ENCODE peak calls at places on chromosomes 2 and 18, in ten cellular contexts. M, A, O, U, V, G, H, I, L and R are unnamed samples. For H3K9me2, the result is how much of the 10 kb centered on the place peaks cover.

GRCh38 chr2:43082878-43083261 is 143.5 kb downstream of the ZFP36L2 start:
- DNase-seq in M (no peak), A (no peak), O (no peak), U (no peak), V (no peak), G (no peak), H (no peak), I (no peak), L (no peak), R (no peak)

GRCh38 chr2:181070119-181070833 is 89.9 kb downstream of the UBE2E3 start:
- DNase-seq in M (no peak), A (no peak), O (peak), U (peak), V (no peak), G (peak), H (peak), I (peak), L (no peak), R (no peak)

GRCh38 chr18:76387608-76388007 is 107.4 kb downstream of the ZNF516 start:
- DNase-seq in M (no peak), A (no peak), O (no peak), U (no peak), V (no peak), G (no peak), H (no peak), I (no peak), L (no peak), R (no peak)

GRCh38 chr2:143716527-143716926 is 587.3 kb downstream of the ARHGAP15 start:
- DNase-seq in M (no peak), A (no peak), O (no peak), U (no peak), V (no peak), G (no peak), H (no peak), I (no peak), L (no peak), R (no peak)

GRCh38 chr2:202317080-202317859 is 51.7 kb downstream of the NOP58 start:
- DNase-seq in M (no peak), A (no peak), O (peak), U (peak), V (no peak), G (peak), H (peak), I (peak), L (peak), R (peak)

GRCh38 chr2:37784759-37785149 is 113.3 kb upstream of the CDC42EP3 start:
- DNase-seq in M (no peak), A (no peak), O (no peak), U (no peak), V (no peak), G (no peak), H (no peak), I (no peak), L (no peak), R (no peak)

GRCh38 chr2:229620759-229621158 is 93.6 kb downstream of the DNER start:
- DNase-seq in M (no peak), A (no peak), O (no peak), U (no peak), V (no peak), G (no peak), H (no peak), I (no peak), L (no peak), R (no peak)

GRCh38 chr2:233499928-233500327 is 66.7 kb downstream of the USP40 start:
- DNase-seq in M (no peak), A (no peak), O (no peak), U (no peak), V (no peak), G (no peak), H (no peak), I (no peak), L (no peak), R (no peak)

GRCh38 chr18:64332851-64333250 is 184.0 kb upstream of the LINC00305 start:
- DNase-seq in M (no peak), A (no peak), O (no peak), U (no peak), V (no peak), G (no peak), H (no peak), I (no peak), L (no peak), R (no peak)

GRCh38 chr2:120896126-120896525 is 160.5 kb downstream of the GLI2 start:
- DNase-seq in M (no peak), A (no peak), O (no peak), U (no peak), V (no peak), G (no peak), H (no peak), I (no peak), L (no peak), R (no peak)
- H3K9me2 ChIP-seq in M (under half), A (under half), O (under half), U (under half), V (under half), G (under half), H (under half), I (under half), L (under half), R (under half)

GRCh38 chr2:119960821-119961220 is 52.1 kb upstream of the EPB41L5 start:
- DNase-seq in M (no peak), A (no peak), O (no peak), U (peak), V (no peak), G (no peak), H (no peak), I (peak), L (no peak), R (no peak)

DNA sequence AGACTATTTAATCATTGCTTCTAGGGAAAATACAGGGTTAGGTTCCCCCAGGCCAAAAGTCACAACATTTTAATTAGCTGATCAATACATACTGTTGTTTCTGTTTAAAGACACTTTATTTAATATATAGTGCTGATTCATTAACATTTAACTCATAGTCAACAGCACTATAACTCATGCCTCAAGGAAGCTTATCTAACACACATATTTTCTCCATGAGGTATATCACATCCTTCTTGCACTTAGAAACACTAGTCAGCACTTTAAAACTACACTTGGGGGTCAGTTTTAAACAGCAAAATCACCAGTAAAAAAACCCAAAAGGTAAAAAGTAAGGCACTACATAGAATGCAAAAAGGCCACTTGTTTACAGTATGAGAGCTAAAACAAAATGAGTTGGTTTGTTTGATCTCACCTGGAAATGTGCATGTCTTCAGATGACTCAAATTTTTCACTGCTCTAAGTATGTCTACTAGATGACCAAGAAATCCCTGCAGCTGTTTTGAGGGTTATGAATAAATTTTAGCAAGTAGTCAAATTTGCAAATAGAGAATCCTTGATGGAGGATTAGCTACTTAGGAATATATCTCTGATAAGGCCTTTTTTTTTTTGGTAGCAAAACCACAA is 54.1 kb upstream of the EPB41L5 start:
- DNase-seq in M (no peak), A (no peak), O (no peak), U (peak), V (no peak), G (no peak), H (no peak), I (peak), L (no peak), R (no peak)
- H3K27ac ChIP-seq in M (no peak), A (no peak), O (no peak), U (no peak), V (no peak), G (no peak), H (no peak), I (no peak), L (no peak), R (no peak)

DNA sequence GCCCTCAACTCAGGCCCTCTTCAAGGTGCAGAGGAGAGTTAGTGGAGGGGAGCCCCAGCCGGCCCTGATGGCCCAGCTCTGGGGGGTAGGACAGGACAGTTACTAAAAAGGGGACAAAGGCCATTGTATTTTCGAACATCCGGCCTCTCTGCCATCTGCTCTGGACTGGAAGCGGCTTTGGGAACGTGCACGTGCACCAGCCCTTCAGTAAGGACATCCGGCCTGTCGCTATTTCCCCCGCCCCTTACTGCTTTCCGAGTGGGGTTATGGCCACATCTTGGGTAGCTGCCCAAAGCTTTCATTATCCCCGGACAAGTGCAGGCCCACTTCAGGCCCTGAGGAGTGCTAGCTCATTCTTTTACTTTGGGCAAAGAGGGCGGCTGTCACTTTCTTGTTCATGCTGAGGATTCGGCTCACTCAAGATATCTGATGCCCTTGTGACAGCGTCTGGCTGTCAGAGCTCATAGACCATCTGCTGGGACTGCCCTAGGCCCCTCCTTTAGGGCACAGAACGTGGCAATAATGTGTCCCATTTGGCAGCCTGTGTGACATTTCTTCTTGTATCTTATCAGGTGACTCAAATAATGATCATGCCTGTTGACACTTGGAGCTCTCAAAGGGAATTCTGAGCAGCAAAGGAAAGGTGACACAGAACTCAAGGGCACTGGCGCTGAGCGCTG is 17.5 kb downstream of the SLC4A3 start:
- DNase-seq in M (no peak), A (no peak), O (no peak), U (no peak), V (no peak), G (no peak), H (peak), I (peak), L (no peak), R (no peak)
- H3K9me2 ChIP-seq in M (under half), A (under half), O (under half), U (under half), V (under half), G (under half), H (under half), I (under half), L (under half), R (under half)

DNA sequence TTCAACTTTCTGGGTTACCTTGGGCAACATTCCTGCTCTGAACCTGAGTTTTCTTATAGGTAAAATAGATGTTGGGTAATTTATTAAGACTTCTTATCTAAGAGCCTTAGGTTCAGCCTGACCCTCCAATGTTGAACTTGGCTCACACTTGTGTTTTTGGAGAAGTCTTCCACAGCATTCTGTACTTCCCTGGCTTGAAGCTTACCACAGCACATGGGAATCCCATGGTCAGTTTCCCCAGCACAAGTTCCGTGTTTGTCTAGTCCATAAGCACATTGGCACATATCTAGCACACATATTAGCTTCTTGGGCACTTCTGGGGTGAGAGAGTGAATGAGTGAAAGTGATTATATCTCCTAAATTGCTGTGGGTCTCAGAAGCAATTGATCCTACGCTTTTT is 782.5 kb upstream of the HS6ST1 start:
- DNase-seq in M (no peak), A (no peak), O (no peak), U (no peak), V (no peak), G (no peak), H (no peak), I (no peak), L (no peak), R (no peak)
- H3K27ac ChIP-seq in M (no peak), A (no peak), O (no peak), U (no peak), V (no peak), G (no peak), H (no peak), I (no peak), L (no peak), R (no peak)

DNA sequence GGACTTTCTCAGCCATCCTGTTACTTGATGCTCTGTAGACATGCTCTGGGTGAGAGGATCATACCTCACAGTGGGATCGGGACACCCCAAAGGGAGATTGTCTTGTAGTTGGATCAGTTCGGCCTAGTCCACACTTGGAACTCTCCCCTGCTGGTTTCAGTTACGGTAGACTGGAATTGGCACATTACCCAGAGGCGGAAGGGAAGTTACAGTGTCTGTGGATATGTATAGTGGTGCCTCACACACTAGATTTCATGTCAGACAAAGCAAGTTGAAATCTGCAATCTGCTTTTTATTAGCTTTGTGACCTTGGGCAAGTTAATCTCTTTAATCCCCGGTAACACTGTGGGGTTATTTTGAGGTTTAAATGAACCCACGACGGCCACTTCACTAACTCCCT is 16.2 kb upstream of the CTAGE1 start:
- DNase-seq in M (no peak), A (no peak), O (no peak), U (peak), V (no peak), G (no peak), H (no peak), I (no peak), L (no peak), R (no peak)
- H3K9me2 ChIP-seq in M (under half), A (under half), O (under half), U (under half), V (under half), G (under half), H (under half), I (under half), L (under half), R (under half)

GRCh38 chr2:238847841-238848565 is at the start of gene TWIST2:
- DNase-seq in M (no peak), A (no peak), O (no peak), U (peak), V (no peak), G (peak), H (peak), I (peak), L (peak), R (peak)
- H3K27ac ChIP-seq in M (no peak), A (no peak), O (no peak), U (peak), V (no peak), G (no peak), H (peak), I (no peak), L (no peak), R (no peak)

GRCh38 chr2:236767951-236768350 is 198.3 kb downstream of the ACKR3 start:
- DNase-seq in M (no peak), A (no peak), O (no peak), U (no peak), V (no peak), G (no peak), H (no peak), I (no peak), L (no peak), R (no peak)
- H3K9me2 ChIP-seq in M (under half), A (under half), O (under half), U (under half), V (under half), G (under half), H (under half), I (under half), L (under half), R (under half)